ENCODE peak calls at places on chromosome 9, in six cellular contexts. V is AG10803, F is B cell, R is tibial nerve, Q is stromal cell of bone marrow, K is fibroblast of pulmonary artery. S is an unnamed sample.

GRCh38 chr9:138009456-138010273 is 132.1 kb downstream of the CACNA1B start:
- DNase-seq in V (no peak), F (no peak), R (no peak), Q (no peak), K (no peak), S (no peak)

GRCh38 chr9:89848060-89849040 is 243.5 kb downstream of the GADD45G start:
- DNase-seq in V (no peak), F (no peak), R (no peak), Q (no peak), K (no peak), S (no peak)

GRCh38 chr9:34651286-34651685 is 699 bp upstream of the IL11RA start:
- DNase-seq in V (peak; percentile 36), F (no peak), R (no peak), Q (no peak), K (peak; percentile 68), S (no peak)

GRCh38 chr9:129030191-129030590 is 2.1 kb upstream of the SH3GLB2 start:
- DNase-seq in V (no peak), F (no peak), R (no peak), Q (no peak), K (no peak), S (no peak)

GRCh38 chr9:97852001-97852398 is 1.0 kb upstream of the FOXE1 start:
- DNase-seq in V (no peak), F (no peak), R (no peak), Q (no peak), K (no peak), S (no peak)

GRCh38 chr9:103991698-103992097 is 102.4 kb upstream of the SMC2 start:
- DNase-seq in V (no peak), F (no peak), R (no peak), Q (peak; percentile 18), K (no peak), S (no peak)

GRCh38 chr9:137031904-137032639 is at the start of gene FUT7:
- DNase-seq in V (no peak), F (peak; percentile 80), R (no peak), Q (no peak), K (no peak), S (peak; percentile 76)

GRCh38 chr9:134231767-134232166 is 67.4 kb upstream of the RNU6ATAC start:
- DNase-seq in V (no peak), F (no peak), R (no peak), Q (no peak), K (no peak), S (no peak)

GRCh38 chr9:99361827-99362226 is 139.7 kb downstream of the SEC61B start:
- DNase-seq in V (no peak), F (no peak), R (no peak), Q (no peak), K (no peak), S (no peak)

GRCh38 chr9:128150594-128151342 is 1.5 kb downstream of the LCN2 start:
- DNase-seq in V (no peak), F (no peak), R (no peak), Q (no peak), K (no peak), S (no peak)

GRCh38 chr9:104028827-104029226 is 65.3 kb upstream of the SMC2 start:
- DNase-seq in V (no peak), F (no peak), R (no peak), Q (no peak), K (no peak), S (no peak)

GRCh38 chr9:69253057-69253456 is 72.0 kb upstream of the ENTREP1 start:
- DNase-seq in V (peak; percentile 63), F (no peak), R (no peak), Q (no peak), K (no peak), S (no peak)

GRCh38 chr9:88544245-88544644 is 9.3 kb downstream of the NXNL2 start:
- DNase-seq in V (no peak), F (no peak), R (no peak), Q (no peak), K (peak; percentile 75), S (peak; percentile 49)

GRCh38 chr9:108634164-108634563 is 221.6 kb downstream of the ACTL7B start:
- DNase-seq in V (peak; percentile 69), F (no peak), R (no peak), Q (no peak), K (peak; percentile 18), S (no peak)

GRCh38 chr9:135348788-135349150 is 130.8 kb upstream of the PPP1R26 start:
- DNase-seq in V (no peak), F (no peak), R (no peak), Q (no peak), K (no peak), S (no peak)

GRCh38 chr9:14313378-14313940 is 482 bp downstream of the NFIB start:
- DNase-seq in V (peak; percentile 11), F (peak; percentile 49), R (no peak), Q (no peak), K (no peak), S (no peak)

GRCh38 chr9:136222896-136223266 is 18.0 kb upstream of the LHX3 start:
- DNase-seq in V (no peak), F (no peak), R (no peak), Q (no peak), K (no peak), S (no peak)

GRCh38 chr9:37410969-37411785 is 11.3 kb upstream of the GRHPR start:
- DNase-seq in V (no peak), F (peak; percentile 20), R (no peak), Q (no peak), K (no peak), S (no peak)

GRCh38 chr9:137696526-137696925 is 77.7 kb downstream of the EHMT1 start:
- DNase-seq in V (no peak), F (no peak), R (no peak), Q (no peak), K (no peak), S (no peak)

GRCh38 chr9:109751253-109751652 is 28.7 kb upstream of the PALM2AKAP2 start:
- DNase-seq in V (no peak), F (no peak), R (no peak), Q (peak; percentile 44), K (no peak), S (no peak)

GRCh38 chr9:113712053-113712452 is 164.1 kb upstream of the ZNF618 start:
- DNase-seq in V (peak; percentile 5), F (no peak), R (no peak), Q (peak; percentile 9), K (peak; percentile 9), S (no peak)

GRCh38 chr9:76905984-76906861 is at the start of gene PRUNE2:
- DNase-seq in V (peak; percentile 71), F (no peak), R (no peak), Q (peak; percentile 78), K (peak; percentile 85), S (no peak)

GRCh38 chr9:115973241-115973640 is 180.3 kb upstream of the PAPPA start:
- DNase-seq in V (no peak), F (no peak), R (no peak), Q (no peak), K (no peak), S (no peak)

GRCh38 chr9:129174724-129175514 is 3.1 kb downstream of the IER5L start:
- DNase-seq in V (peak; percentile 97), F (peak; percentile 62), R (peak; percentile 69), Q (peak; percentile 87), K (peak; percentile 91), S (peak; percentile 32)

GRCh38 chr9:120531683-120532300 is 48.2 kb downstream of the CDK5RAP2 start:
- DNase-seq in V (peak; percentile 18), F (no peak), R (no peak), Q (no peak), K (peak; percentile 56), S (peak; percentile 24)

GRCh38 chr9:130262771-130263170 is 2.8 kb upstream of the HMCN2 start:
- DNase-seq in V (no peak), F (no peak), R (no peak), Q (no peak), K (no peak), S (no peak)

GRCh38 chr9:135330685-135331590 is 148.6 kb upstream of the PPP1R26 start:
- DNase-seq in V (no peak), F (peak; percentile 5), R (no peak), Q (no peak), K (no peak), S (no peak)

S was measured in MV-4-11.